ENCODE peak calls at places on chromosomes 1 and 21, in nine cellular contexts. One of them, this sample, is unnamed.

GRCh38 chr1:93991269-93991668 is 82.0 kb upstream of the GCLM start:
- DNase-seq in GM04504: no peak
- DNase-seq in activated CD4-positive, alpha-beta T cell treated with anti-CD3 and anti-CD28 coated beads, Interleukin-2, amount 50 U/mL, for 1 hour: no peak
- DNase-seq in ovary: no peak
- DNase-seq in colonic mucosa: no peak
- DNase-seq in activated T-cell treated with anti-CD3 and anti-CD28 coated beads for 24 hours: no peak
- DNase-seq in stimulated activated CD4-positive, alpha-beta T cell treated with anti-CD3 and anti-CD28 coated beads, Interleukin-12 subunit alpha, Interleukin-12 subunit beta, amount 100 ng/mL, for 48 hours: no peak
- DNase-seq in H54: no peak
- DNase-seq in fibroblast of lung: no peak
- DNase-seq in this sample: no peak

GRCh38 chr21:28298251-28298672 is 694.4 kb downstream of the LTN1 start:
- DNase-seq in GM04504: no peak
- DNase-seq in activated CD4-positive, alpha-beta T cell treated with anti-CD3 and anti-CD28 coated beads, Interleukin-2, amount 50 U/mL, for 1 hour: no peak
- DNase-seq in ovary: no peak
- DNase-seq in colonic mucosa: no peak
- DNase-seq in activated T-cell treated with anti-CD3 and anti-CD28 coated beads for 24 hours: no peak
- DNase-seq in stimulated activated CD4-positive, alpha-beta T cell treated with anti-CD3 and anti-CD28 coated beads, Interleukin-12 subunit alpha, Interleukin-12 subunit beta, amount 100 ng/mL, for 48 hours: no peak
- DNase-seq in H54: no peak
- DNase-seq in fibroblast of lung: peak; percentile 77
- DNase-seq in this sample: no peak

GRCh38 chr1:59879556-59879955 is 47.0 kb downstream of the CYP2J2 start:
- DNase-seq in GM04504: peak; percentile 7
- DNase-seq in activated CD4-positive, alpha-beta T cell treated with anti-CD3 and anti-CD28 coated beads, Interleukin-2, amount 50 U/mL, for 1 hour: peak; percentile 37
- DNase-seq in ovary: no peak
- DNase-seq in colonic mucosa: peak; percentile 91
- DNase-seq in activated T-cell treated with anti-CD3 and anti-CD28 coated beads for 24 hours: peak; percentile 15
- DNase-seq in stimulated activated CD4-positive, alpha-beta T cell treated with anti-CD3 and anti-CD28 coated beads, Interleukin-12 subunit alpha, Interleukin-12 subunit beta, amount 100 ng/mL, for 48 hours: peak; percentile 27
- DNase-seq in H54: no peak
- DNase-seq in fibroblast of lung: peak; percentile 58
- DNase-seq in this sample: peak; percentile 13

GRCh38 chr1:156806512-156807440 is 9.9 kb downstream of the SH2D2A start:
- DNase-seq in GM04504: no peak
- DNase-seq in activated CD4-positive, alpha-beta T cell treated with anti-CD3 and anti-CD28 coated beads, Interleukin-2, amount 50 U/mL, for 1 hour: no peak
- DNase-seq in ovary: no peak
- DNase-seq in colonic mucosa: no peak
- DNase-seq in activated T-cell treated with anti-CD3 and anti-CD28 coated beads for 24 hours: no peak
- DNase-seq in stimulated activated CD4-positive, alpha-beta T cell treated with anti-CD3 and anti-CD28 coated beads, Interleukin-12 subunit alpha, Interleukin-12 subunit beta, amount 100 ng/mL, for 48 hours: no peak
- DNase-seq in H54: no peak
- DNase-seq in fibroblast of lung: no peak
- DNase-seq in this sample: no peak

GRCh38 chr1:219330669-219331068 is 157.0 kb downstream of the LYPLAL1 start:
- DNase-seq in GM04504: no peak
- DNase-seq in activated CD4-positive, alpha-beta T cell treated with anti-CD3 and anti-CD28 coated beads, Interleukin-2, amount 50 U/mL, for 1 hour: no peak
- DNase-seq in ovary: no peak
- DNase-seq in colonic mucosa: no peak
- DNase-seq in activated T-cell treated with anti-CD3 and anti-CD28 coated beads for 24 hours: no peak
- DNase-seq in stimulated activated CD4-positive, alpha-beta T cell treated with anti-CD3 and anti-CD28 coated beads, Interleukin-12 subunit alpha, Interleukin-12 subunit beta, amount 100 ng/mL, for 48 hours: no peak
- DNase-seq in H54: no peak
- DNase-seq in fibroblast of lung: no peak
- DNase-seq in this sample: no peak

GRCh38 chr1:45246760-45247159 is 40.4 kb upstream of the ZSWIM5 start:
- DNase-seq in GM04504: peak; percentile 55
- DNase-seq in activated CD4-positive, alpha-beta T cell treated with anti-CD3 and anti-CD28 coated beads, Interleukin-2, amount 50 U/mL, for 1 hour: no peak
- DNase-seq in ovary: no peak
- DNase-seq in colonic mucosa: no peak
- DNase-seq in activated T-cell treated with anti-CD3 and anti-CD28 coated beads for 24 hours: no peak
- DNase-seq in stimulated activated CD4-positive, alpha-beta T cell treated with anti-CD3 and anti-CD28 coated beads, Interleukin-12 subunit alpha, Interleukin-12 subunit beta, amount 100 ng/mL, for 48 hours: peak; percentile 18
- DNase-seq in H54: no peak
- DNase-seq in fibroblast of lung: peak; percentile 84
- DNase-seq in this sample: no peak

GRCh38 chr1:98660941-98661543 is 479 bp upstream of the SNX7 start:
- DNase-seq in GM04504: no peak
- DNase-seq in activated CD4-positive, alpha-beta T cell treated with anti-CD3 and anti-CD28 coated beads, Interleukin-2, amount 50 U/mL, for 1 hour: no peak
- DNase-seq in ovary: no peak
- DNase-seq in colonic mucosa: no peak
- DNase-seq in activated T-cell treated with anti-CD3 and anti-CD28 coated beads for 24 hours: no peak
- DNase-seq in stimulated activated CD4-positive, alpha-beta T cell treated with anti-CD3 and anti-CD28 coated beads, Interleukin-12 subunit alpha, Interleukin-12 subunit beta, amount 100 ng/mL, for 48 hours: no peak
- DNase-seq in H54: no peak
- DNase-seq in fibroblast of lung: peak; percentile 21
- DNase-seq in this sample: no peak

GRCh38 chr1:59136541-59137335 is 160.2 kb upstream of the FGGY start:
- DNase-seq in GM04504: no peak
- DNase-seq in activated CD4-positive, alpha-beta T cell treated with anti-CD3 and anti-CD28 coated beads, Interleukin-2, amount 50 U/mL, for 1 hour: no peak
- DNase-seq in ovary: no peak
- DNase-seq in colonic mucosa: no peak
- DNase-seq in activated T-cell treated with anti-CD3 and anti-CD28 coated beads for 24 hours: no peak
- DNase-seq in stimulated activated CD4-positive, alpha-beta T cell treated with anti-CD3 and anti-CD28 coated beads, Interleukin-12 subunit alpha, Interleukin-12 subunit beta, amount 100 ng/mL, for 48 hours: no peak
- DNase-seq in H54: no peak
- DNase-seq in fibroblast of lung: peak; percentile 48
- DNase-seq in this sample: no peak